ENCODE peak calls at places on chromosomes 4 and X, in five cellular contexts. Y is NCI-H2081; E is activated CD8-positive, alpha-beta memory T cell treated with anti-CD3 and anti-CD28 coated beads for 48 hours; B is T-helper 9 cell; W is NCI-H2029. Q is an unnamed sample.

GRCh38 chrX:42017971-42018370 is 94.6 kb upstream of the CASK start:
- DNase-seq in Y (no peak), E (no peak), B (no peak), W (no peak), Q (no peak)

GRCh38 chrX:133384454-133384853 is 30.8 kb downstream of the GPC4 start:
- DNase-seq in Y (no peak), E (no peak), B (no peak), W (no peak), Q (no peak)

GRCh38 chr4:155026715-155027114 is 181.7 kb upstream of the NPY2R start:
- DNase-seq in Y (no peak), E (no peak), B (no peak), W (no peak), Q (no peak)

GRCh38 chr4:148445071-148445902 is 3.1 kb upstream of the NR3C2 start:
- DNase-seq in Y (peak), E (peak), B (peak), W (peak), Q (peak)

GRCh38 chr4:152988721-152989553 is 52.8 kb downstream of the FHDC1 start:
- DNase-seq in Y (no peak), E (no peak), B (no peak), W (no peak), Q (no peak)

GRCh38 chr4:25160714-25161598 is 707 bp upstream of the SEPSECS start:
- DNase-seq in Y (peak), E (no peak), B (peak), W (peak), Q (no peak)

GRCh38 chr4:185792384-185793146 is 19.4 kb downstream of the SORBS2 start:
- DNase-seq in Y (peak), E (no peak), B (no peak), W (peak), Q (peak)

GRCh38 chr4:40594261-40595178 is 35.1 kb downstream of the RBM47 start:
- DNase-seq in Y (no peak), E (no peak), B (no peak), W (no peak), Q (no peak)

GRCh38 chr4:123064390-123064789 is 142.0 kb upstream of the NUDT6 start:
- DNase-seq in Y (no peak), E (no peak), B (no peak), W (no peak), Q (no peak)

Q was measured in NCI-H345.